ENCODE peak calls at places on chromosomes 1 and 21, in four cellular contexts. Z, D, F and N are unnamed samples.
A peak's percentile ranks its signal among the peaks of the same experiment; 100 is the strongest.

GRCh38 chr1:214281030-214281901 is at the start of gene SMYD2:
- DNase-seq in F (peak; percentile 57), D (peak; percentile 47), Z (peak; percentile 75), N (no peak)

GRCh38 chr1:27377760-27378495 is 3.3 kb upstream of the FCN3 start:
- DNase-seq in F (no peak), D (no peak), Z (no peak), N (no peak)

GRCh38 chr21:45590726-45591618 is 48.7 kb upstream of the SLC19A1 start:
- DNase-seq in F (no peak), Z (peak; percentile 52), D (no peak), N (no peak)

GRCh38 chr1:233668146-233668724 is 54.3 kb downstream of the KCNK1 start:
- DNase-seq in Z (no peak), D (peak; percentile 8), F (no peak), N (peak; percentile 4)

GRCh38 chr1:94033849-94034248 is 87.1 kb downstream of the ABCA4 start:
- DNase-seq in F (no peak), D (no peak), Z (no peak), N (no peak)

GRCh38 chr1:233022246-233022645 is 71.8 kb downstream of the NTPCR start:
- DNase-seq in F (no peak), D (no peak), Z (no peak), N (no peak)

GRCh38 chr1:20603473-20604464 is 14.9 kb downstream of the CDA start:
- DNase-seq in Z (no peak), F (no peak), D (peak; percentile 94), N (peak; percentile 60)

GRCh38 chr1:104987210-104987609 is 1237.5 kb downstream of the AMY1C start:
- DNase-seq in F (no peak), D (no peak), Z (no peak), N (no peak)

GRCh38 chr1:181601186-181601950 is 118.1 kb downstream of the CACNA1E start:
- DNase-seq in Z (no peak), F (no peak), D (no peak), N (no peak)

GRCh38 chr1:197519741-197520334 is 251.8 kb downstream of the CRB1 start:
- DNase-seq in F (no peak), Z (no peak), D (no peak), N (no peak)

GRCh38 chr1:6995789-6996188 is 210.5 kb downstream of the CAMTA1 start:
- DNase-seq in F (no peak), Z (no peak), D (no peak), N (no peak)

GRCh38 chr1:65420590-65421340 is at the start of the genes LEPR and LEPROT:
- DNase-seq in Z (no peak), F (no peak), D (no peak), N (no peak)

GRCh38 chr1:183932412-183932811 is 105.1 kb downstream of the COLGALT2 start:
- DNase-seq in D (peak; percentile 75), F (peak; percentile 87), Z (no peak), N (peak; percentile 83)

GRCh38 chr1:198577444-198577843 is 37.0 kb upstream of the ATP6V1G3 start:
- DNase-seq in D (peak; percentile 60), F (no peak), Z (no peak), N (no peak)

GRCh38 chr1:47562799-47563198 is 125.0 kb downstream of the FOXD2 start:
- DNase-seq in D (no peak), Z (no peak), F (no peak), N (no peak)

GRCh38 chr1:66831529-66832239 is 30.6 kb upstream of the INSL5 start:
- DNase-seq in F (no peak), Z (no peak), D (peak; percentile 17), N (peak; percentile 20)

GRCh38 chr1:51863384-51863783 is 15.1 kb downstream of the NRDC start:
- DNase-seq in D (no peak), Z (peak; percentile 9), F (no peak), N (no peak)

GRCh38 chr1:48576565-48576964 is 104.6 kb upstream of the SPATA6 start:
- DNase-seq in D (no peak), Z (no peak), F (no peak), N (no peak)

GRCh38 chr1:178418284-178418955 is 78.3 kb downstream of the CLEC20A start:
- DNase-seq in Z (no peak), F (no peak), D (no peak), N (no peak)

GRCh38 chr1:181405584-181405983 is 77.7 kb upstream of the CACNA1E start:
- DNase-seq in F (no peak), D (no peak), Z (no peak), N (no peak)

GRCh38 chr1:65213271-65213905 is 65.4 kb downstream of the AK4 start:
- DNase-seq in Z (no peak), D (no peak), F (no peak), N (no peak)

GRCh38 chr1:161502181-161502580 is 3.1 kb upstream of the FCGR2A start:
- DNase-seq in D (no peak), Z (no peak), F (no peak), N (no peak)

GRCh38 chr1:110540891-110541685 is 22.1 kb upstream of the KCNA10 start:
- DNase-seq in Z (no peak), D (no peak), F (no peak), N (no peak)

GRCh38 chr21:20388400-20388799 is 609.8 kb upstream of the NCAM2 start:
- DNase-seq in D (no peak), F (no peak), Z (no peak), N (no peak)

GRCh38 chr1:180255538-180256352 is 25.7 kb downstream of the LHX4 start:
- DNase-seq in Z (no peak), D (no peak), F (no peak), N (no peak)

GRCh38 chr1:87980494-87980893 is 651.8 kb downstream of the LMO4 start:
- DNase-seq in F (no peak), D (no peak), Z (no peak), N (no peak)

GRCh38 chr1:101216623-101217022 is 20.2 kb upstream of the S1PR1 start:
- DNase-seq in F (no peak), D (no peak), Z (no peak), N (no peak)

GRCh38 chr21:28337319-28337718 is 655.4 kb downstream of the LTN1 start:
- DNase-seq in D (peak; percentile 45), F (no peak), Z (no peak), N (no peak)

DNA sequence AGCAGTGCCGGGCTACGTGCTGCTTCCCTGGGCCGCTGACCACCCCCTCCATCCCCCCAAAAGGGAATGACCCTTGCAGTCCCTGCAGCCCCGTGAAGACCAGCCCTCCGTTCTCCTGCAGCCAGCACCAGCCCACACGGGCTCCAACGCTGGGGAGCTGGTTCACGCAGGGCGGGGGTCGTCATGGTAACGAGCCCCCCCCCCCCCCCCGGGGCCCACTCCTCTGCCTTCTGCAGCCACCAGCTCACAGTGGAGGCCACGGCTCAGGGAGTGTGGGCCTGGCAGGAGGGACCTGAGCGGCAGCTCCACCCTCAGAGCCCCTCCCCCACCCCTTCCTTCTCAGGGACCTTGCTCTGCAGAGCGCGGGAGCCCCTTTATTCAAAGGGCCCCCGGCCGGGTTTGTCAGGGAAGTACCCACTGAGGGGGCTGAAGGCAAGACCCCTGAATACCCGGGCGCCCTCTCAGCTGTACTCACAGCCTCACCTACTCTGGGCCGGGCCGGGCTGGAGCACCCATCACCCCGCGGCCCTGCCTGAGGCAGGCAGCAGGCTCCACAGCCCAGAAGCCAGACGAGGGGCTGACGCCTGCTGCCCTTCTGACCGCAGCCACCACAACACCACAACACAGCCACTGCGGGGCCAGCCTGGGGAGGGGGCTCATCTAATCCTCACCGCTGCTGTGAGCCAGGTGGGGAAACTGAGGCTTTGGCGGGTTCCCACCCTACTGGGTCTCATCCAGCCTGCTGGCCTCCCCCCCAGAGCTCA is 12.6 kb downstream of the MEGF6 start:
- DNase-seq in D (no peak), Z (no peak), F (no peak), N (no peak)
- H3K4me3 ChIP-seq in D (no peak overlapping the region), Z (no peak overlapping the region), F (no peak overlapping the region), N (no peak overlapping the region)

DNA sequence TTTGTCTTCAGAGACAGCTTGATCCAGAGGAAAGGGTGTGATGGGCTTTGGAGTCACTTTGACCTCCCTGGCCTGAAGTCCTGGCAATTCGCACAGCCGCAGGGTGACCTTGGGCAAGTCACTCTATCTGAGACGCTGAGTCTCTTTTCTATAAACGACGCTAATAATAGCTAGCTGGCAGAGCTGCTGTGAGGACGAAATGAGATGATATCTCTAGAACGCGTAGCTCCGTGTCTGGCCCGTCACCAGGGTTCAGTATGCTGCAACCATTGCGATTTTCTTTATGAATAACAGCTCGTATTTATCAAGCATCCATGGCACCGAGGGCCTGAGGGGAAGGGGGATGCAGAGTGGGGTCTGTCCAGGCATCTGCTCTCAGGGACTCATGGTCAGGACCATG is 58.7 kb downstream of the IGSF21 start:
- DNase-seq in Z (no peak), D (no peak), F (no peak), N (no peak)
- H3K4me3 ChIP-seq in Z (no peak overlapping the region), D (no peak overlapping the region), F (no peak overlapping the region), N (no peak overlapping the region)

GRCh38 chr1:194705123-194705522 is 1518.7 kb upstream of the B3GALT2 start:
- DNase-seq in Z (no peak), D (no peak), F (no peak), N (no peak)
- H3K4me3 ChIP-seq in Z (no peak overlapping the region), D (no peak overlapping the region), F (no peak overlapping the region), N (no peak overlapping the region)

GRCh38 chr1:156489935-156490293 is 10.7 kb downstream of the MEF2D start:
- DNase-seq in D (no peak), F (no peak), Z (no peak), N (no peak)
- H3K4me3 ChIP-seq in D (no peak overlapping the region), F (peak overlapping the region; percentile 15), Z (peak overlapping the region; percentile 40), N (no peak overlapping the region)

GRCh38 chr1:15150376-15150775 is 3.2 kb upstream of the TMEM51 start:
- DNase-seq in Z (no peak), F (no peak), D (no peak), N (no peak)
- H3K4me3 ChIP-seq in Z (no peak overlapping the region), F (no peak overlapping the region), D (no peak overlapping the region), N (no peak overlapping the region)

GRCh38 chr1:106224426-106224825 is 832.0 kb upstream of the PRMT6 start:
- DNase-seq in D (no peak), Z (no peak), F (no peak), N (no peak)
- H3K4me3 ChIP-seq in D (no peak overlapping the region), Z (no peak overlapping the region), F (no peak overlapping the region), N (no peak overlapping the region)

DNA sequence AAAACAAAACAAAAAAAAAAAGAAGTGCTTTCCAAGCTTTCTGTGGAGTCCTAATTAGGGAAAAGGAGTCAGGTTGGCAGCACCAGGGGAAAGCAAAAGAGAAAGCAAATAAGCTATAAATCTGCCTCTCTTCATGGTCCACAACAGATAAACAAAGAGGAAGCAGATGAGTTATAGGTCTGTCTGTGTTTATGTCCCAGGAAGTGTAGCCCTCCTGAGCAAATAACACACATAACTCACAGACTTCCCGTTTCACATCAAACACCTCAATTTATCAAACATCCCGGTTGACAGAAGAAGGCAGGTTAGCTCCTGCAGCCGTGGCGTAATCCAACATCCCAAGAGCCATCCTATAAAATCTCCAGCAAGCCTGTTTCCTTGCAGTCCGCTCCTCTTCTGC is 5.6 kb upstream of the SLC2A5 start:
- DNase-seq in F (peak; percentile 41), D (no peak), Z (no peak), N (no peak)
- H3K4me3 ChIP-seq in F (no peak overlapping the region), D (no peak overlapping the region), Z (no peak overlapping the region), N (no peak overlapping the region)

GRCh38 chr1:91020486-91020885 is 1.3 kb downstream of the ZNF644 start:
- DNase-seq in F (no peak), D (no peak), Z (no peak), N (no peak)
- H3K4me3 ChIP-seq in F (peak overlapping the region; percentile 96), D (peak overlapping the region; percentile 93), Z (peak overlapping the region; percentile 95), N (peak overlapping the region; percentile 79)